ENCODE peak calls at places on chromosomes 11 and 22, in nine cellular contexts. B is PC-3; T is A549; P is IMR-90; M is GM23248; N is testis; S is body of pancreas; E is uterus; A is CD4-positive, alpha-beta memory T cell. L is an unnamed sample.

GRCh38 chr11:108115495-108116140 is 5.7 kb upstream of the ACAT1 start:
- DNase-seq in S (peak; percentile 95), E (peak; percentile 88), A (no peak), B (peak; percentile 96), P (peak; percentile 89), M (peak; percentile 83), T (peak; percentile 24), N (peak; percentile 80), L (no peak)

GRCh38 chr22:30743257-30744020 is 48.8 kb downstream of the OSBP2 start:
- DNase-seq in P (no peak), B (no peak), M (no peak), S (no peak), N (no peak), T (no peak), A (no peak), E (no peak), L (no peak)

GRCh38 chr22:44701187-44701586 is 817 bp upstream of the PRR5 start:
- DNase-seq in P (no peak), S (no peak), N (no peak), M (no peak), E (no peak), T (no peak), B (no peak), A (no peak), L (no peak)

GRCh38 chr22:50471197-50471847 is 3.5 kb downstream of the SBF1 start:
- DNase-seq in S (no peak), M (no peak), N (no peak), P (no peak), E (no peak), A (no peak), B (no peak), T (no peak), L (no peak)

GRCh38 chr11:32659672-32660071 is 76.0 kb downstream of the EIF3M start:
- DNase-seq in S (no peak), N (no peak), A (no peak), B (peak; percentile 15), E (no peak), P (no peak), T (no peak), M (peak; percentile 10), L (no peak)

GRCh38 chr22:45932066-45932465 is 44.9 kb downstream of the WNT7B start:
- DNase-seq in M (peak; percentile 66), E (no peak), N (no peak), S (no peak), A (no peak), P (no peak), T (no peak), B (no peak), L (no peak)

GRCh38 chr11:63747006-63747405 is 21.6 kb downstream of the ZFTA start:
- DNase-seq in P (peak; percentile 69), S (no peak), M (peak; percentile 43), A (no peak), T (no peak), E (no peak), B (no peak), N (no peak), L (no peak)

GRCh38 chr11:2566223-2567025 is 121.6 kb downstream of the KCNQ1 start:
- DNase-seq in P (no peak), M (no peak), B (no peak), A (no peak), T (no peak), N (no peak), S (peak; percentile 26), E (no peak), L (no peak)

GRCh38 chr11:36196476-36197099 is 92.6 kb downstream of the COMMD9 start:
- DNase-seq in T (no peak), A (no peak), B (no peak), E (peak; percentile 22), N (peak; percentile 24), M (no peak), P (peak; percentile 7), S (no peak), L (no peak)
- H3K27ac ChIP-seq in T (no peak overlapping the region), A (no peak overlapping the region), B (no peak overlapping the region), E (peak overlapping the region; percentile 11), N (no peak overlapping the region), M (no peak overlapping the region), P (no peak overlapping the region), S (no peak overlapping the region), L (no peak overlapping the region)

GRCh38 chr22:29443861-29444431 is 5.6 kb downstream of the RFPL1 start:
- DNase-seq in M (no peak), S (no peak), N (no peak), E (no peak), A (no peak), B (no peak), P (no peak), T (no peak), L (no peak)

GRCh38 chr22:29445508-29445907 is 7.1 kb downstream of the RFPL1 start:
- DNase-seq in M (no peak), S (no peak), T (no peak), N (no peak), B (no peak), P (no peak), E (no peak), A (no peak), L (no peak)

GRCh38 chr22:29449296-29449863 is 11.0 kb downstream of the RFPL1 start:
- DNase-seq in M (no peak), N (no peak), T (no peak), E (no peak), B (no peak), A (no peak), S (no peak), P (no peak), L (no peak)

GRCh38 chr22:29442976-29443375 is 4.6 kb downstream of the RFPL1 start:
- DNase-seq in N (no peak), A (no peak), T (no peak), S (no peak), M (no peak), B (no peak), E (no peak), P (no peak), L (no peak)

DNA sequence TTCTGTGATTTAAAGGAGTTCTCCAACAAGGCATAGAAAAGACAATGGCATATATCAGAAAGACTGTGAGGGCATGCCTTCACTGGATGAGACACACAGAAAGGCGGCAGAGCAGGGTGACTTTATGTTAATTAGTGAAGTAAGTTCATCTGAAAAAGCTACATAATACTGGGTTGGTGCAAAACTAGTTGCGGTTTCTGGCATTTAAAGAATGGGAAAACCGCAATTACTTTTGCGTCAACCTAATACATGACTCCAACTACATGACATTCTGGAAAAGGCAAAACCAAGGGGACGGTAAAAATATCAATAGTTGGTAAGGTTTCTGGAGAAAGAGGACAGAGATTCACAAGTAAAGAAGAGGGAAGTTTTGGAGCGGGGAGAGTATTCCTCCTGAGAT is 5.1 kb downstream of the RFPL1 start:
- DNase-seq in E (no peak), M (no peak), N (no peak), S (no peak), T (no peak), P (no peak), A (no peak), B (no peak), L (no peak)
- H3K4me1 ChIP-seq in E (no peaks in the 10 kb centered on the region), M (no peaks in the 10 kb centered on the region), N (peaks cover 3% of the 10 kb centered on the region), S (peaks cover 4% of the 10 kb centered on the region), T (no peaks in the 10 kb centered on the region), P (no peaks in the 10 kb centered on the region), A (no peaks in the 10 kb centered on the region), B (no peaks in the 10 kb centered on the region), L (no peaks in the 10 kb centered on the region)

DNA sequence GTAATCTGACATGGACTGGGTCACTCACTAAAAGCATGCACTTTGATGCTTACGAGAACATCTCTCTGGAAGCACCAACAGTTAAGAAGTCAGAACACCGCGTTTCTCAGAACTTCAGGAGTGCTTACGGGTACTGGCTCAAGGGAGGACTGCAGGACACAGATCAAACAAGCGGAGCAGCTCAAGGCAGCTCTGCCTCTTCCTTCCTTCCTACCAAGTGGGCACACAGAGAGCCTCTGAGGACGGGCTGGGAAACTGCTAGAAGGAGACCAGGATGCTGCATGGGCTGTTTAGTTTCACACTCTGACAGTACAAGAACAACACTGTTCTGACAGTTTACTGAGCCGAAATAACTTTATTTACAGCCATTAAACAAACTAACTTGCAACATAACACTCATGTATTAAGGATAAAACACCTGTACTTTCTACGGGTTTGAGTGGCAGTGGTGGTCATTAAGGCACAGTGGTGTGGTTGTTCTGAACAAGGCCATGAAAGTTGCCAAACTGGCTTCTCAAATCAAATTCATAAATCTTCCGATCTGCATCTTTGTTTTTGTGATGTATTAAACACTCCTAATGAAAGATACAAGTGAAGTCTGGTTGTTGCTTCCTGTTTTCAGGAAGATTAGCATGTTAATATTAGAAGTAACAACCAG is 37.5 kb downstream of the ARFGAP3 start:
- DNase-seq in P (no peak), M (no peak), N (peak; percentile 9), S (no peak), T (no peak), A (no peak), E (no peak), B (no peak), L (no peak)
- H3K27ac ChIP-seq in P (peak overlapping the region; percentile 42), M (peak overlapping the region; percentile 51), N (no peak overlapping the region), S (peak overlapping the region; percentile 3), T (no peak overlapping the region), A (no peak overlapping the region), E (peak overlapping the region; percentile 3), B (peak overlapping the region; percentile 32), L (no peak overlapping the region)

GRCh38 chr11:61763930-61764605 is 11.6 kb downstream of the MYRF start:
- DNase-seq in S (no peak), A (no peak), N (no peak), T (no peak), B (no peak), M (no peak), P (no peak), E (no peak), L (no peak)
- H3K4me1 ChIP-seq in S (peaks cover 30% of the 10 kb centered on the region), A (no peaks in the 10 kb centered on the region), N (peaks cover 10% of the 10 kb centered on the region), T (peaks cover 67% of the 10 kb centered on the region), B (no peaks in the 10 kb centered on the region), M (no peaks in the 10 kb centered on the region), P (peaks cover under 1% of the 10 kb centered on the region), E (peaks cover 12% of the 10 kb centered on the region), L (no peaks in the 10 kb centered on the region)

GRCh38 chr11:19698493-19699292 is 13.9 kb upstream of the NAV2 start:
- DNase-seq in N (peak; percentile 71), P (peak; percentile 77), E (no peak), M (peak; percentile 93), B (peak; percentile 38), A (no peak), S (no peak), T (no peak), L (no peak)
- H3K27ac ChIP-seq in N (no peak overlapping the region), P (no peak overlapping the region), E (no peak overlapping the region), M (peak overlapping the region; percentile 11), B (no peak overlapping the region), A (no peak overlapping the region), S (no peak overlapping the region), T (no peak overlapping the region), L (no peak overlapping the region)